ENCODE peak calls at places on chromosomes 5 and 9, in five cellular contexts. J is IMR-90, X is A549, G is body of pancreas, I is right lobe of liver. H is an unnamed sample.

GRCh38 chr5:124951105-124951504 is 204.7 kb upstream of the ZNF608 start:
- DNase-seq in I (no peak), J (no peak), X (no peak), G (no peak), H (no peak)

GRCh38 chr5:90590-91547 is 1.1 kb upstream of the PLEKHG4B start:
- DNase-seq in J (no peak), G (peak; percentile 24), X (no peak), I (no peak), H (peak; percentile 64)

GRCh38 chr5:33271606-33272005 is 169.2 kb upstream of the TARS1 start:
- DNase-seq in G (no peak), J (peak; percentile 7), X (no peak), I (no peak), H (no peak)

GRCh38 chr5:177302354-177303110 is 987 bp downstream of the RAB24 start:
- DNase-seq in G (peak; percentile 55), I (no peak), J (peak; percentile 10), X (no peak), H (no peak)

GRCh38 chr9:115972362-115972761 is 181.2 kb upstream of the PAPPA start:
- DNase-seq in X (no peak), G (no peak), I (no peak), J (peak; percentile 55), H (no peak)

GRCh38 chr5:74382115-74382514 is 258.4 kb downstream of the ENC1 start:
- DNase-seq in I (no peak), G (no peak), X (no peak), J (no peak), H (no peak)

GRCh38 chr5:21573915-21574314 is 1279.2 kb downstream of the CDH12 start:
- DNase-seq in X (no peak), I (no peak), J (no peak), G (no peak), H (no peak)

GRCh38 chr5:191036-191948 is at the start of gene LRRC14B:
- DNase-seq in X (no peak), G (no peak), I (peak; percentile 74), J (no peak), H (no peak)

GRCh38 chr5:176533894-176534611 is 3.1 kb downstream of the RNF44 start:
- DNase-seq in J (peak; percentile 36), X (peak; percentile 51), G (peak; percentile 72), I (peak; percentile 79), H (no peak)

GRCh38 chr5:10602031-10602806 is 38.3 kb downstream of the ANKRD33B start:
- DNase-seq in J (no peak), G (peak; percentile 19), X (no peak), I (peak; percentile 56), H (no peak)

GRCh38 chr9:109414125-109414785 is 83.9 kb downstream of the PTPN3 start:
- DNase-seq in X (no peak), J (no peak), G (no peak), I (no peak), H (no peak)

GRCh38 chr9:5515261-5515650 is 4.9 kb downstream of the PDCD1LG2 start:
- DNase-seq in G (no peak), X (no peak), I (no peak), J (no peak), H (no peak)

GRCh38 chr9:109493648-109494047 is 4.5 kb downstream of the PTPN3 start:
- DNase-seq in X (no peak), J (no peak), I (no peak), G (no peak), H (no peak)

GRCh38 chr9:78118742-78119473 is 87.3 kb upstream of the GNAQ start:
- DNase-seq in X (no peak), G (no peak), J (peak; percentile 20), I (no peak), H (no peak)

GRCh38 chr9:137055385-137056364 is 1.8 kb upstream of the ENTPD2 start:
- DNase-seq in I (peak; percentile 96), J (peak; percentile 41), X (peak; percentile 58), G (peak; percentile 94), H (peak; percentile 83)

GRCh38 chr5:157761690-157762611 is 18.4 kb downstream of the LSM11 start:
- DNase-seq in X (peak; percentile 72), J (peak; percentile 72), I (no peak), G (no peak), H (no peak)

GRCh38 chr5:66122379-66123034 is 21.6 kb upstream of the SREK1 start:
- DNase-seq in X (no peak), I (no peak), J (peak; percentile 59), G (no peak), H (no peak)

GRCh38 chr5:50751064-50751657 is 84.7 kb downstream of the PARP8 start:
- DNase-seq in J (peak; percentile 55), I (no peak), G (no peak), X (peak; percentile 2), H (no peak)

GRCh38 chr5:154610321-154611154 is 132.5 kb upstream of the HAND1 start:
- DNase-seq in G (peak; percentile 79), X (peak; percentile 88), I (peak; percentile 76), J (peak; percentile 59), H (peak; percentile 89)

GRCh38 chr9:6842584-6842947 is 84.8 kb downstream of the KDM4C start:
- DNase-seq in X (no peak), G (no peak), J (peak; percentile 36), I (no peak), H (no peak)

GRCh38 chr5:34743878-34744277 is 87.8 kb downstream of the RAI14 start:
- DNase-seq in I (no peak), X (no peak), G (no peak), J (peak; percentile 96), H (no peak)

GRCh38 chr5:83096660-83097334 is 19.4 kb downstream of the XRCC4 start:
- DNase-seq in X (no peak), J (peak; percentile 18), I (no peak), G (no peak), H (no peak)

GRCh38 chr9:105994970-105995369 is 300.6 kb downstream of the TMEM38B start:
- DNase-seq in G (no peak), J (no peak), X (no peak), I (no peak), H (peak; percentile 36)

GRCh38 chr9:114344692-114345091 is 15.0 kb downstream of the ORM2 start:
- DNase-seq in I (no peak), G (no peak), J (no peak), X (no peak), H (no peak)

GRCh38 chr5:112289465-112289864 is 129.6 kb downstream of the EPB41L4A start:
- DNase-seq in I (no peak), X (no peak), J (no peak), G (no peak), H (no peak)
- TF ChIP-seq POLR2A in I (no peak), X (no peak), J (no peak), G (no peak), H (no peak)

DNA sequence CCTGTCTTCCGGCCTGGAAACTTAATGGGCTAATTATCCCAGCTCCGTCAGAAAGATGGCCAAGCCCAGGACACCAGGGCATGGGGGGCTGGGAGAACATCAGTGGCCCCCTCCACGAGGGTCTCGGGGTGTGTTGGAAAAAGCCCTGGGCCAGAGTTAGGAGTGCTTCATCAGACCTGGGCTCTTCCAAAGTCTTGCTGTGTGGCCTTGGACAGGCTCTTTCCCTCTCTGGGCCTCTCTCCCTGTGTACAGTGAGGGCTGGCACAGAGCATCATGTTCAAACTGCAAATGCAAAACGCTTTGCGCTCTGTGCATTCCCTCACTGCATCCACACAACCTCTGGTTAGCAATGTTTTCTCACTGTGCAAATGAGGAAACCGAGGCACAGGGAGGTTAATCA is 48.3 kb downstream of the ASS1 start:
- DNase-seq in G (no peak), X (no peak), J (no peak), I (no peak), H (no peak)
- TF ChIP-seq POLR2A in G (no peak), X (no peak), J (no peak), I (no peak), H (no peak)

GRCh38 chr5:42988568-42988967 is 51.6 kb downstream of the ANXA2R start:
- DNase-seq in G (no peak), J (no peak), I (no peak), X (no peak), H (no peak)
- TF ChIP-seq POLR2A in G (no peak), J (no peak), I (no peak), X (no peak), H (no peak)

GRCh38 chr9:129406278-129407225 is 214.3 kb downstream of the C9orf50 start:
- DNase-seq in G (no peak), I (peak; percentile 33), X (peak; percentile 62), J (no peak), H (no peak)
- TF ChIP-seq POLR2A in G (no peak), I (no peak), X (peak; percentile 20), J (no peak), H (no peak)

DNA sequence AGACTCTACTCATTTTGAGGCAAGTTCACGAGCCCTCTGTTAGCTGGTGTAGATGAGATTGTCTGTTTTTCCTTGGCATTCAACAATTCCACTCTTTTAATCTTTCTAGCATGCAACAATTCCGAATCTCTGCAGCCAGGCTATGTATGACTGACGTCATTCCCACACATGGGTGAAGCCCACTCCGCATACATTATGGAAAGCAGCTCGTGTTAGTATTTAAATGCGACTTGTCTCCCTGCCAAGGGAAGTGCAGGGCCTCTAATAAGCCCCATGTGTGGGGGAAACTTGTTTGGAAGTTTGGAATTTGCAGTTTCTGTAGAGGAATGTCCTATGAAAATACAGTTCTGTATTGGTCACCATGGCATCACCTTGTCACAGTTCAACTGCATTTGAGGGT is 146.0 kb upstream of the FBXL7 start:
- DNase-seq in X (no peak), I (no peak), J (no peak), G (no peak), H (no peak)
- TF ChIP-seq POLR2A in X (no peak), I (no peak), J (no peak), G (no peak), H (no peak)

DNA sequence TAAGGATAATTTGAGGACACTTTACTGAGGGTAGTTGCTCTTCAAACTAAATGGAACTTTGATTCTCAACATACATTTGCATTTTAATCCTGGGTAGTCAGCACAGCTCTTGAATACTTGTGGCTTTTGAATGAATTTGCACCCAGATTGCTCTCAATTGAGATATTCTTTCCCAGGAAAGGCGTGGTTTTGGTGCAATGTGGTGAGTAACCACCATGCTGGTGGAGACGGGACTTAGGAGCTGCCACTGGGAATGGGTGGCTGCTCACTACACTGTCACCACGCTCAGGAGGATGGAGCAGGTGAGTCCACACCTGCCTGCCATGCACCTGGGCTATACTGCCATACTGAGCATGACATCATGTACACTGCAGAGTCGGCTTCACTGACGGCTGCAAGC is 99.2 kb downstream of the IRX1 start:
- DNase-seq in G (no peak), I (no peak), X (no peak), J (no peak), H (no peak)
- TF ChIP-seq POLR2A in G (no peak), I (no peak), X (no peak), J (no peak), H (no peak)

GRCh38 chr5:173144200-173145176 is at the start of gene BNIP1:
- DNase-seq in G (peak; percentile 100), X (peak; percentile 95), I (peak; percentile 99), J (peak; percentile 94), H (peak; percentile 85)
- TF ChIP-seq POLR2A in G (peak; percentile 67), X (peak; percentile 40), I (peak; percentile 76), J (peak; percentile 69), H (peak; percentile 20)

GRCh38 chr9:135479469-135480052 is at the start of gene PPP1R26:
- DNase-seq in X (no peak), G (peak; percentile 49), I (no peak), J (no peak), H (peak; percentile 60)
- TF ChIP-seq POLR2A in X (peak; percentile 33), G (no peak), I (no peak), J (no peak), H (peak; percentile 38)

GRCh38 chr9:16869140-16869903 is 1.1 kb downstream of the BNC2 start:
- DNase-seq in G (no peak), J (peak; percentile 50), X (no peak), I (no peak), H (no peak)
- TF ChIP-seq POLR2A in G (no peak), J (no peak), X (no peak), I (no peak), H (no peak)

H was measured in H54.